ENCODE peak calls at places on chromosome 15, in six cellular contexts. N is effector CD4-positive, alpha-beta T cell; H is activated CD8-positive, alpha-beta memory T cell treated with anti-CD3 and anti-CD28 coated beads for 1 hour; D is amygdala; F is NCI-H774; T is erythroblast. Q is an unnamed sample.

GRCh38 chr15:41661529-41662225 is 1.5 kb downstream of the MGA start:
- DNase-seq in N (peak), H (peak), D (peak), F (peak), T (peak), Q (peak)

GRCh38 chr15:55372701-55373440 is 35.3 kb downstream of the CCPG1 start:
- DNase-seq in N (no peak), H (no peak), D (no peak), F (no peak), T (no peak), Q (no peak)

GRCh38 chr15:42576040-42576594 is 711 bp downstream of the STARD9 start:
- DNase-seq in N (no peak), H (no peak), D (no peak), F (no peak), T (no peak), Q (no peak)

GRCh38 chr15:60237411-60237810 is 160.4 kb downstream of the ANXA2 start:
- DNase-seq in N (no peak), H (no peak), D (no peak), F (no peak), T (no peak), Q (no peak)

GRCh38 chr15:33994005-33994615 is 25.8 kb downstream of the CHRM5 start:
- DNase-seq in N (no peak), H (no peak), D (no peak), F (peak), T (peak), Q (peak)

GRCh38 chr15:92962914-92963313 is 62.8 kb downstream of the CHD2 start:
- DNase-seq in N (no peak), H (no peak), D (no peak), F (no peak), T (no peak), Q (no peak)

GRCh38 chr15:60830479-60830878 is 351.5 kb upstream of the ICE2 start:
- DNase-seq in N (no peak), H (no peak), D (no peak), F (no peak), T (no peak), Q (no peak)

GRCh38 chr15:40002295-40002694 is 36.7 kb downstream of the SRP14 start:
- DNase-seq in N (no peak), H (no peak), D (no peak), F (no peak), T (peak), Q (no peak)

GRCh38 chr15:45203182-45203581 is 15.4 kb upstream of the SHF start:
- DNase-seq in N (no peak), H (no peak), D (no peak), F (no peak), T (no peak), Q (no peak)

GRCh38 chr15:81939604-81940440 is 106.0 kb downstream of the MEX3B start:
- DNase-seq in N (no peak), H (no peak), D (no peak), F (no peak), T (peak), Q (no peak)

GRCh38 chr15:67543348-67543718 is 830 bp downstream of the MAP2K5 start:
- DNase-seq in N (no peak), H (no peak), D (no peak), F (no peak), T (no peak), Q (no peak)

GRCh38 chr15:78438595-78439285 is 724 bp downstream of the IREB2 start:
- DNase-seq in N (no peak), H (no peak), D (no peak), F (no peak), T (peak), Q (no peak)

GRCh38 chr15:33311312-33311971 is 675 bp downstream of the RYR3 start:
- DNase-seq in N (no peak), H (no peak), D (no peak), F (peak), T (peak), Q (no peak)

GRCh38 chr15:74380361-74381189 is 13.1 kb upstream of the CYP11A1 start:
- DNase-seq in N (no peak), H (no peak), D (no peak), F (no peak), T (no peak), Q (no peak)

GRCh38 chr15:63372018-63372705 is 9.5 kb downstream of the CA12 start:
- DNase-seq in N (no peak), H (no peak), D (no peak), F (no peak), T (peak), Q (no peak)

GRCh38 chr15:33448961-33449611 is 138.3 kb downstream of the RYR3 start:
- DNase-seq in N (no peak), H (no peak), D (no peak), F (no peak), T (no peak), Q (no peak)

GRCh38 chr15:80967451-80967850 is 22.2 kb downstream of the MESD start:
- DNase-seq in N (no peak), H (no peak), D (no peak), F (no peak), T (no peak), Q (no peak)

GRCh38 chr15:54273928-54274327 is 295.7 kb downstream of the UNC13C start:
- DNase-seq in N (no peak), H (no peak), D (no peak), F (no peak), T (peak), Q (peak)

GRCh38 chr15:69668963-69669362 is 216.3 kb downstream of the RPLP1 start:
- DNase-seq in N (no peak), H (no peak), D (no peak), F (no peak), T (no peak), Q (no peak)

GRCh38 chr15:68408971-68409370 is 23.0 kb downstream of the ITGA11 start:
- DNase-seq in N (no peak), H (no peak), D (no peak), F (no peak), T (no peak), Q (no peak)

GRCh38 chr15:68385671-68386586 is 46.0 kb downstream of the ITGA11 start:
- DNase-seq in N (no peak), H (no peak), D (no peak), F (no peak), T (no peak), Q (no peak)

GRCh38 chr15:85749261-85750151 is 45.2 kb downstream of the KLHL25 start:
- DNase-seq in N (no peak), H (no peak), D (no peak), F (no peak), T (no peak), Q (no peak)

GRCh38 chr15:48757661-48758060 is 53.2 kb downstream of the CEP152 start:
- DNase-seq in N (no peak), H (no peak), D (no peak), F (no peak), T (no peak), Q (no peak)

GRCh38 chr15:59622289-59622688 is 10.7 kb downstream of the GCNT3 start:
- DNase-seq in N (no peak), H (no peak), D (no peak), F (no peak), T (peak), Q (peak)

GRCh38 chr15:96290679-96291078 is 39.8 kb upstream of the NR2F2 start:
- DNase-seq in N (no peak), H (no peak), D (no peak), F (no peak), T (no peak), Q (no peak)

GRCh38 chr15:74365619-74366445 is 1.6 kb downstream of the CYP11A1 start:
- DNase-seq in N (no peak), H (no peak), D (no peak), F (peak), T (peak), Q (no peak)

GRCh38 chr15:91407237-91407889 is 307.3 kb downstream of the SV2B start:
- DNase-seq in N (no peak), H (no peak), D (no peak), F (peak), T (no peak), Q (no peak)

GRCh38 chr15:87477759-87478687 is 778.5 kb downstream of the NTRK3 start:
- DNase-seq in N (no peak), H (no peak), D (peak), F (peak), T (no peak), Q (no peak)

GRCh38 chr15:29920515-29920914 is 98.2 kb upstream of the TJP1 start:
- DNase-seq in N (no peak), H (no peak), D (no peak), F (no peak), T (no peak), Q (no peak)

Q was measured in iPS DF 19.7.